ENCODE peak calls at places on chromosomes 4 and X, in seven cellular contexts. One of them, this sample, is unnamed.

GRCh38 chr4:57355066-57355465 is 244.9 kb upstream of the IGFBP7 start:
- DNase-seq in SK-N-SH: no peak
- DNase-seq in transverse colon: no peak
- DNase-seq in HepG2: no peak
- DNase-seq in A549: no peak
- DNase-seq in upper lobe of left lung: no peak
- DNase-seq in GM12878: no peak
- DNase-seq in this sample: no peak

GRCh38 chr4:180134116-180134866 is 2108.9 kb upstream of the TENM3 start:
- DNase-seq in SK-N-SH: no peak
- DNase-seq in transverse colon: peak
- DNase-seq in HepG2: no peak
- DNase-seq in A549: no peak
- DNase-seq in upper lobe of left lung: no peak
- DNase-seq in GM12878: no peak
- DNase-seq in this sample: no peak

GRCh38 chr4:135243960-135244561 is 1042.5 kb upstream of the PABPC4L start:
- DNase-seq in SK-N-SH: no peak
- DNase-seq in transverse colon: no peak
- DNase-seq in HepG2: no peak
- DNase-seq in A549: no peak
- DNase-seq in upper lobe of left lung: no peak
- DNase-seq in GM12878: no peak
- DNase-seq in this sample: no peak

GRCh38 chr4:766559-767283 is 59.2 kb downstream of the CPLX1 start:
- DNase-seq in SK-N-SH: peak
- DNase-seq in transverse colon: no peak
- DNase-seq in HepG2: no peak
- DNase-seq in A549: no peak
- DNase-seq in upper lobe of left lung: no peak
- DNase-seq in GM12878: no peak
- DNase-seq in this sample: no peak

GRCh38 chr4:143641406-143641805 is 59.1 kb downstream of the FREM3 start:
- DNase-seq in SK-N-SH: no peak
- DNase-seq in transverse colon: no peak
- DNase-seq in HepG2: no peak
- DNase-seq in A549: no peak
- DNase-seq in upper lobe of left lung: no peak
- DNase-seq in GM12878: no peak
- DNase-seq in this sample: no peak

GRCh38 chrX:40104649-40105015 is 6.9 kb upstream of the BCOR start:
- DNase-seq in SK-N-SH: peak
- DNase-seq in transverse colon: peak
- DNase-seq in HepG2: no peak
- DNase-seq in A549: peak
- DNase-seq in upper lobe of left lung: peak
- DNase-seq in GM12878: no peak
- DNase-seq in this sample: no peak

GRCh38 chr4:82043081-82043808 is 330.5 kb downstream of the HNRNPD start:
- DNase-seq in SK-N-SH: no peak
- DNase-seq in transverse colon: peak
- DNase-seq in HepG2: peak
- DNase-seq in A549: no peak
- DNase-seq in upper lobe of left lung: peak
- DNase-seq in GM12878: no peak
- DNase-seq in this sample: no peak

GRCh38 chr4:113406723-113407016 is 354.9 kb downstream of the CAMK2D start:
- DNase-seq in SK-N-SH: no peak
- DNase-seq in transverse colon: no peak
- DNase-seq in HepG2: no peak
- DNase-seq in A549: no peak
- DNase-seq in upper lobe of left lung: no peak
- DNase-seq in GM12878: no peak
- DNase-seq in this sample: no peak

GRCh38 chr4:55180980-55181379 is 55.6 kb upstream of the KDR start:
- DNase-seq in SK-N-SH: no peak
- DNase-seq in transverse colon: no peak
- DNase-seq in HepG2: no peak
- DNase-seq in A549: no peak
- DNase-seq in upper lobe of left lung: no peak
- DNase-seq in GM12878: no peak
- DNase-seq in this sample: no peak

GRCh38 chr4:38133711-38134480 is 173.7 kb downstream of the PTTG2 start:
- DNase-seq in SK-N-SH: no peak
- DNase-seq in transverse colon: no peak
- DNase-seq in HepG2: no peak
- DNase-seq in A549: no peak
- DNase-seq in upper lobe of left lung: no peak
- DNase-seq in GM12878: no peak
- DNase-seq in this sample: no peak

GRCh38 chrX:153818571-153819397 is 11.6 kb downstream of the PDZD4 start:
- DNase-seq in SK-N-SH: peak
- DNase-seq in transverse colon: peak
- DNase-seq in HepG2: no peak
- DNase-seq in A549: peak
- DNase-seq in upper lobe of left lung: no peak
- DNase-seq in GM12878: no peak
- DNase-seq in this sample: no peak
- TF ChIP-seq EP300 in SK-N-SH: no peak
- TF ChIP-seq EP300 in transverse colon: no peak
- TF ChIP-seq EP300 in HepG2: no peak
- TF ChIP-seq EP300 in A549: no peak
- TF ChIP-seq EP300 in upper lobe of left lung: no peak
- TF ChIP-seq EP300 in GM12878: no peak
- TF ChIP-seq EP300 in this sample: no peak

GRCh38 chr4:118746251-118746919 is 61.2 kb downstream of the METTL14 start:
- DNase-seq in SK-N-SH: no peak
- DNase-seq in transverse colon: no peak
- DNase-seq in HepG2: no peak
- DNase-seq in A549: no peak
- DNase-seq in upper lobe of left lung: peak
- DNase-seq in GM12878: no peak
- DNase-seq in this sample: no peak
- TF ChIP-seq EP300 in SK-N-SH: no peak
- TF ChIP-seq EP300 in transverse colon: no peak
- TF ChIP-seq EP300 in HepG2: no peak
- TF ChIP-seq EP300 in A549: no peak
- TF ChIP-seq EP300 in upper lobe of left lung: no peak
- TF ChIP-seq EP300 in GM12878: no peak
- TF ChIP-seq EP300 in this sample: no peak

GRCh38 chr4:48489683-48490011 is 405 bp upstream of the ZAR1 start:
- DNase-seq in SK-N-SH: no peak
- DNase-seq in transverse colon: no peak
- DNase-seq in HepG2: no peak
- DNase-seq in A549: no peak
- DNase-seq in upper lobe of left lung: no peak
- DNase-seq in GM12878: no peak
- DNase-seq in this sample: no peak

GRCh38 chr4:48481581-48481980 is 1.6 kb upstream of the SLC10A4 start:
- DNase-seq in SK-N-SH: no peak
- DNase-seq in transverse colon: no peak
- DNase-seq in HepG2: no peak
- DNase-seq in A549: no peak
- DNase-seq in upper lobe of left lung: no peak
- DNase-seq in GM12878: no peak
- DNase-seq in this sample: no peak

GRCh38 chr4:48483777-48484493 is 792 bp downstream of the SLC10A4 start:
- DNase-seq in SK-N-SH: peak
- DNase-seq in transverse colon: no peak
- DNase-seq in HepG2: no peak
- DNase-seq in A549: no peak
- DNase-seq in upper lobe of left lung: no peak
- DNase-seq in GM12878: no peak
- DNase-seq in this sample: no peak

GRCh38 chr4:48483006-48483776 is at the start of gene SLC10A4:
- DNase-seq in SK-N-SH: peak
- DNase-seq in transverse colon: no peak
- DNase-seq in HepG2: no peak
- DNase-seq in A549: peak
- DNase-seq in upper lobe of left lung: no peak
- DNase-seq in GM12878: no peak
- DNase-seq in this sample: no peak

DNA sequence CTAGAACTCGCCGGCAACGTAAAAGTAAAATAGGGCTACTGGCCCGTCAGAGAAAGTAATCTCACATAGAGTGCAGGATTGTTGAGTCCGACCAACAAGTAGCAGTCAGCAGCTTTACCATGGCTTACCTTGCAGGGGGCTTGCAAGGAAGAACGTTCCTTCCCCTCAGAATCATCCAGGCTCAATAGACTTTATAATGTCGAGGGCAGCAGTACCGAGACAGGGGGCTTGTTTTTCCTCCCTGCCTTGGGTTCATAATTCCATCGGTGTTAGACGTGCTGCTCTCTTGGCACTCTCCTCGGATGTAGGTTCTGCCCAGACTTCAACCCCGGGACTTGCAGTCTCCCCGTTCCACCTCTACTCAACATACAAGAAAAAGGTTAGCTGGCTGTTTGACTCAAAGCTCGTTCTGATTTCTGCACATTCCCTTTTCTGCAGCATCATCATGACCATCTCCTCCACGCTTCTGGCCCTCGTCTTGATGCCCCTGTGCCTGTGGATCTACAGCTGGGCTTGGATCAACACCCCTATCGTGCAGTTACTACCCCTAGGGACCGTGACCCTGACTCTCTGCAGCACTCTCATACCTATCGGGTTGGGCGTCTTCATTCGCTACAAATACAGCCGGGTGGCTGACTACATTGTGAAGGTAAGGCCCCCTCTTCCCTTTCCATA is 1.5 kb downstream of the SLC10A4 start:
- DNase-seq in SK-N-SH: peak
- DNase-seq in transverse colon: no peak
- DNase-seq in HepG2: no peak
- DNase-seq in A549: no peak
- DNase-seq in upper lobe of left lung: no peak
- DNase-seq in GM12878: no peak
- DNase-seq in this sample: no peak
- TF ChIP-seq EP300 in SK-N-SH: no peak
- TF ChIP-seq EP300 in transverse colon: no peak
- TF ChIP-seq EP300 in HepG2: no peak
- TF ChIP-seq EP300 in A549: no peak
- TF ChIP-seq EP300 in upper lobe of left lung: no peak
- TF ChIP-seq EP300 in GM12878: no peak
- TF ChIP-seq EP300 in this sample: no peak

GRCh38 chr4:23594125-23594524 is 295.7 kb downstream of the PPARGC1A start:
- DNase-seq in SK-N-SH: no peak
- DNase-seq in transverse colon: no peak
- DNase-seq in HepG2: no peak
- DNase-seq in A549: no peak
- DNase-seq in upper lobe of left lung: no peak
- DNase-seq in GM12878: no peak
- DNase-seq in this sample: no peak
- TF ChIP-seq EP300 in SK-N-SH: no peak
- TF ChIP-seq EP300 in transverse colon: no peak
- TF ChIP-seq EP300 in HepG2: no peak
- TF ChIP-seq EP300 in A549: no peak
- TF ChIP-seq EP300 in upper lobe of left lung: no peak
- TF ChIP-seq EP300 in GM12878: no peak
- TF ChIP-seq EP300 in this sample: no peak

DNA sequence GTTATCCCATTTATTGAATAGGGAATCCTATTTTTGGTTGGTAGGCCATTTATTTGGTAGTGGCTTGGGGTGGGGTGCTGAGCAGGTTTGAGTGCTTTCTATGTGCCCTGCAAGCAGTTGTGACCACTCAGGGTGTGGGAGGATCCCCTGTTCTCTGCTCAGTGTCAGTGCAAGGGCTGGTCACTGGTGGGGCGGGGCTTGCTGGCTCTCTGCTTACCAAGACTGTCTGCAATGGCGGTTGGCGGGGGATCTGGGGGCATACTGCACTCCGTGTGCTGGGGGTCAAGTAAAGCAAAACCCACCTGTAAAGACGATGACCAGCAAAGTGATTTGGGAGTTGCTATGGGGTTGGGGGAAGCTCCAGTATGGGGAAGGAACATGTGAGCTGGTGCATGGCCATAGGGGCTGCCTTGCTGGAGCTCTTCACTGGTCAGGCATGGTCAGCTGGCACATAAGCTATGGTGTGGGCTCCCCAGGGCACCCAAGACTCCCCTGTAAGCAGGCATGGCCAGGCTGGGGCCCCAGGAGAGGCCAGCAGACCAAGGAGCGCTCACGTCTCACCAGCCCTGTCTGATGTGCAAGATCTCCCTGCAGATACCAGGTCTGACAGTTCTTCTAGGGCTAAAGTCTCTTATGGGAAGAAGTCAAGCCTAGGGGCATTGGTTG is 83.0 kb upstream of the GRXCR1 start:
- DNase-seq in SK-N-SH: no peak
- DNase-seq in transverse colon: no peak
- DNase-seq in HepG2: no peak
- DNase-seq in A549: no peak
- DNase-seq in upper lobe of left lung: no peak
- DNase-seq in GM12878: no peak
- DNase-seq in this sample: no peak
- TF ChIP-seq EP300 in SK-N-SH: no peak
- TF ChIP-seq EP300 in transverse colon: no peak
- TF ChIP-seq EP300 in HepG2: no peak
- TF ChIP-seq EP300 in A549: no peak
- TF ChIP-seq EP300 in upper lobe of left lung: no peak
- TF ChIP-seq EP300 in GM12878: no peak
- TF ChIP-seq EP300 in this sample: no peak

DNA sequence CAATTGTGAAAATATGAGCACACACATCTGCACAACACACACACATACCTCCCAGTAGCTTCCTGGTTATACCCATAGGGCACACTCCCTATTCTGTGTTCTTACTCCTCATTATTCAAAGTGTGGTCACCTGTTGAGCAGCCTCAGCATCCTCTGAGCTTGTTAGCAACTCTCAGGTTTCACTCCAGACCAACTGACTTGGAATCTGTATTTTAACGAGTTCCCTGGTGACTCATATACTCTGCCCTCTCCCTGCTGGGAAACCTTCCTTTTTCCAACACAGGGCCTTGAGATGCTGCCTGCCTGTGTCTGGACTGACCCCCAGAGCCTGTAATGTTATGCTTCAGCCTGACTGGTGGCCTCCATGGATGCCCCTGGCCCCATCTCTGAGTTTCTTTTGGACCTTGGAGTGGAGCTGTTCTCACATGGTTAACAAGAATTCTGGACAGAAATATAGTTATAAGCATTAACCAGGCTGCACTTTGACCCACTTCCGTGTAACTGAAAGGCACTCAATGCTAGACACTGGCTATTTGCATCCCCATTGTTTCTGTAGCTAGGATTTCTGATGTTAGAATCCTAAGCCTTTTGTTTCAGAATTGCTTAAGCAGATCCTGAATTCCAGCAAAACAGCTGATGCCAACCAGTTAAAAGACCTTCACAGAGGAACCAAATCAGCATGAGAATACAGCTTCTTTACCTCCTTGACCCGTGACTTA is 262.6 kb downstream of the STIM2 start:
- DNase-seq in SK-N-SH: no peak
- DNase-seq in transverse colon: peak
- DNase-seq in HepG2: no peak
- DNase-seq in A549: no peak
- DNase-seq in upper lobe of left lung: no peak
- DNase-seq in GM12878: no peak
- DNase-seq in this sample: no peak
- TF ChIP-seq EP300 in SK-N-SH: no peak
- TF ChIP-seq EP300 in transverse colon: no peak
- TF ChIP-seq EP300 in HepG2: no peak
- TF ChIP-seq EP300 in A549: no peak
- TF ChIP-seq EP300 in upper lobe of left lung: no peak
- TF ChIP-seq EP300 in GM12878: no peak
- TF ChIP-seq EP300 in this sample: no peak

GRCh38 chr4:165991325-165992180 is 118.5 kb downstream of the TLL1 start:
- DNase-seq in SK-N-SH: no peak
- DNase-seq in transverse colon: no peak
- DNase-seq in HepG2: no peak
- DNase-seq in A549: no peak
- DNase-seq in upper lobe of left lung: no peak
- DNase-seq in GM12878: no peak
- DNase-seq in this sample: no peak
- TF ChIP-seq EP300 in SK-N-SH: no peak
- TF ChIP-seq EP300 in transverse colon: no peak
- TF ChIP-seq EP300 in HepG2: no peak
- TF ChIP-seq EP300 in A549: no peak
- TF ChIP-seq EP300 in upper lobe of left lung: no peak
- TF ChIP-seq EP300 in GM12878: no peak
- TF ChIP-seq EP300 in this sample: no peak

This sample was measured in tibial nerve.